ENCODE peak calls at places on chromosome 10, in ten cellular contexts. O, X, W, S, Y, C, F, D, Z and I are unnamed samples.

GRCh38 chr10:43854042-43854441 is 205.4 kb upstream of the ZNF32 start:
- DNase-seq in O (no peak), X (peak), W (peak), S (no peak), Y (no peak), C (peak), F (no peak), D (no peak), Z (no peak), I (no peak)

GRCh38 chr10:72263613-72264241 is 10.0 kb upstream of the DDIT4 start:
- DNase-seq in O (no peak), X (peak), W (no peak), S (peak), Y (no peak), C (no peak), F (peak), D (no peak), Z (no peak), I (peak)

GRCh38 chr10:3969876-3970666 is 185.1 kb upstream of the KLF6 start:
- DNase-seq in O (no peak), X (no peak), W (no peak), S (no peak), Y (no peak), C (no peak), F (no peak), D (no peak), Z (no peak), I (no peak)

GRCh38 chr10:3803884-3804741 is 19.1 kb upstream of the KLF6 start:
- DNase-seq in O (no peak), X (no peak), W (no peak), S (no peak), Y (no peak), C (no peak), F (peak), D (no peak), Z (no peak), I (peak)

GRCh38 chr10:110530131-110530831 is 32.6 kb downstream of the DUSP5 start:
- DNase-seq in O (peak), X (peak), W (peak), S (peak), Y (no peak), C (peak), F (no peak), D (no peak), Z (no peak), I (peak)

GRCh38 chr10:35711615-35712411 is 69.7 kb upstream of the FZD8 start:
- DNase-seq in O (no peak), X (no peak), W (no peak), S (no peak), Y (no peak), C (no peak), F (no peak), D (no peak), Z (no peak), I (no peak)

GRCh38 chr10:58307676-58308075 is 27.1 kb upstream of the UBE2D1 start:
- DNase-seq in O (no peak), X (no peak), W (no peak), S (no peak), Y (no peak), C (no peak), F (no peak), D (no peak), Z (no peak), I (no peak)

GRCh38 chr10:55801262-55801661 is 559.8 kb downstream of the ZWINT start:
- DNase-seq in O (no peak), X (no peak), W (no peak), S (no peak), Y (no peak), C (no peak), F (no peak), D (no peak), Z (no peak), I (no peak)

GRCh38 chr10:75180592-75180991 is 30.0 kb upstream of the VDAC2 start:
- DNase-seq in O (no peak), X (peak), W (no peak), S (no peak), Y (no peak), C (no peak), F (no peak), D (no peak), Z (no peak), I (no peak)

GRCh38 chr10:77578583-77579227 is 58.9 kb downstream of the KCNMA1 start:
- DNase-seq in O (no peak), X (peak), W (peak), S (no peak), Y (no peak), C (peak), F (no peak), D (no peak), Z (no peak), I (no peak)

GRCh38 chr10:48605786-48606529 is 1.1 kb upstream of the ARHGAP22 start:
- DNase-seq in O (no peak), X (peak), W (peak), S (no peak), Y (no peak), C (peak), F (no peak), D (no peak), Z (no peak), I (no peak)